ENCODE peak calls at places on chromosome 15, in four cellular contexts. W is heart left ventricle, Q is kidney epithelial cell, J is Caco-2. I is an unnamed sample.
A peak's percentile ranks its signal among the peaks of the same experiment; 100 is the strongest.

GRCh38 chr15:88219623-88220022 is 36.9 kb downstream of the NTRK3 start:
- DNase-seq in W (no peak), Q (no peak), J (no peak), I (no peak)

GRCh38 chr15:44775923-44776322 is 39.6 kb downstream of the TRIM69 start:
- DNase-seq in W (no peak), Q (no peak), J (no peak), I (no peak)

GRCh38 chr15:24718289-24719082 is 42.9 kb downstream of the NPAP1 start:
- DNase-seq in W (no peak), Q (no peak), J (no peak), I (no peak)

GRCh38 chr15:34944946-34945345 is 24.6 kb downstream of the AQR start:
- DNase-seq in W (no peak), Q (no peak), J (no peak), I (no peak)

GRCh38 chr15:89143503-89144162 is 55.4 kb downstream of the ABHD2 start:
- DNase-seq in W (no peak), Q (no peak), J (no peak), I (no peak)

GRCh38 chr15:35751421-35752133 is 205.6 kb upstream of the DPH6 start:
- DNase-seq in W (no peak), Q (peak; percentile 34), J (peak; percentile 64), I (peak; percentile 82)

GRCh38 chr15:69193948-69194827 is 33.8 kb downstream of the GLCE start:
- DNase-seq in W (no peak), Q (no peak), J (no peak), I (no peak)

GRCh38 chr15:99962006-99962561 is 228.8 kb upstream of the LYSMD4 start:
- DNase-seq in W (no peak), Q (no peak), J (no peak), I (no peak)

GRCh38 chr15:68508485-68509189 is 70.2 kb upstream of the CORO2B start:
- DNase-seq in W (no peak), Q (no peak), J (no peak), I (no peak)

GRCh38 chr15:45454825-45455224 is 67.7 kb downstream of the SLC30A4 start:
- DNase-seq in W (peak; percentile 75), Q (peak; percentile 78), J (no peak), I (no peak)

GRCh38 chr15:26191216-26191615 is 328.1 kb upstream of the ATP10A start:
- DNase-seq in W (no peak), Q (no peak), J (no peak), I (no peak)

GRCh38 chr15:69068157-69068556 is 53.7 kb downstream of the NOX5 start:
- DNase-seq in W (no peak), Q (no peak), J (no peak), I (no peak)

GRCh38 chr15:67079361-67079760 is 14.0 kb downstream of the SMAD3 start:
- DNase-seq in W (no peak), Q (no peak), J (no peak), I (no peak)

GRCh38 chr15:84947947-84948830 is 33.5 kb upstream of the PDE8A start:
- DNase-seq in W (no peak), Q (no peak), J (no peak), I (no peak)

GRCh38 chr15:77393471-77393840 is 26.4 kb downstream of the PEAK1 start:
- DNase-seq in W (no peak), Q (no peak), J (no peak), I (no peak)

GRCh38 chr15:29613951-29614382 is 208.3 kb downstream of the TJP1 start:
- DNase-seq in W (no peak), Q (no peak), J (peak; percentile 49), I (no peak)

GRCh38 chr15:82674873-82675272 is 27.7 kb upstream of the CPEB1 start:
- DNase-seq in W (no peak), Q (no peak), J (no peak), I (no peak)

GRCh38 chr15:26298010-26298661 is 435.0 kb upstream of the ATP10A start:
- DNase-seq in W (no peak), Q (no peak), J (no peak), I (no peak)

GRCh38 chr15:98883504-98883903 is 124.1 kb downstream of the PGPEP1L start:
- DNase-seq in W (no peak), Q (no peak), J (no peak), I (no peak)

GRCh38 chr15:89198934-89199333 is 22.4 kb downstream of the RLBP1 start:
- DNase-seq in W (no peak), Q (no peak), J (no peak), I (peak; percentile 20)

GRCh38 chr15:85419200-85419599 is 38.8 kb downstream of the AKAP13 start:
- DNase-seq in W (no peak), Q (no peak), J (no peak), I (no peak)

GRCh38 chr15:44598892-44599291 is 61.9 kb downstream of the EIF3J start:
- DNase-seq in W (no peak), Q (no peak), J (no peak), I (no peak)

GRCh38 chr15:43912991-43913927 is 86.5 kb downstream of the WDR76 start:
- DNase-seq in W (no peak), Q (peak; percentile 98), J (peak; percentile 16), I (no peak)

GRCh38 chr15:89825264-89825940 is 10.8 kb upstream of the ANPEP start:
- DNase-seq in W (no peak), Q (no peak), J (no peak), I (no peak)

GRCh38 chr15:90479656-90480055 is 50.1 kb upstream of the CRTC3 start:
- DNase-seq in W (no peak), Q (peak; percentile 32), J (peak; percentile 88), I (no peak)

GRCh38 chr15:46751303-46751702 is 966.0 kb upstream of the SEMA6D start:
- DNase-seq in W (no peak), Q (no peak), J (no peak), I (no peak)

GRCh38 chr15:40420793-40421192 is 15.2 kb downstream of the IVD start:
- DNase-seq in W (no peak), Q (no peak), J (no peak), I (no peak)

GRCh38 chr15:66803182-66803729 is 101.2 kb downstream of the SMAD6 start:
- DNase-seq in W (peak; percentile 91), Q (peak; percentile 94), J (peak; percentile 88), I (peak; percentile 50)

GRCh38 chr15:59993950-59994401 is 10.1 kb upstream of the FOXB1 start:
- DNase-seq in W (no peak), Q (no peak), J (no peak), I (peak; percentile 19)
- TF ChIP-seq CTCF in W (no peak), Q (peak; percentile 25), J (no peak), I (peak; percentile 44)

GRCh38 chr15:33098082-33099058 is 96.1 kb downstream of the FMN1 start:
- DNase-seq in W (no peak), Q (peak; percentile 70), J (no peak), I (no peak)

GRCh38 chr15:33093234-33093633 is 101.3 kb downstream of the FMN1 start:
- DNase-seq in W (no peak), Q (no peak), J (no peak), I (no peak)

GRCh38 chr15:33091983-33092688 is 102.4 kb downstream of the FMN1 start:
- DNase-seq in W (no peak), Q (no peak), J (no peak), I (no peak)

GRCh38 chr15:33096134-33096533 is 98.4 kb downstream of the FMN1 start:
- DNase-seq in W (no peak), Q (no peak), J (no peak), I (no peak)

DNA sequence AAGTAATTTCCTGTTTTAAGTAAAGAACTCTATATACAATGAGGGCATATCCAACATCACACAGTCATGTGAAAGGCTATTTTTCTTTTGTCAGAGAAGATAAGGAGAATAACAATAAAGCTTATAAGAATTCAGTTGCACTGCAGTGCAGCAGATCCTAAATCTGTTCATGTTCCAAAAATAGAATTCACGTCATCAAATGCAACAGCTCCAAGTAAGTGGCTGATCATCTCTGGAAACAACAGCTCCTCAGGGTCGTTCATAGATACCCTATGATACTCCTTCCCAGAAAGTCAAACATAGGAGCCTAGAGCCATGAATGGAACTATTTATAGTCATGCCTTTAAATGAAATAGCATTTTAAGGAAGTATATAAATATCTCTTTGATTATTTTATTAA is 100.2 kb downstream of the FMN1 start:
- DNase-seq in W (no peak), Q (no peak), J (no peak), I (no peak)
- TF ChIP-seq CTCF in W (no peak), Q (no peak), J (no peak), I (no peak)

GRCh38 chr15:65792130-65792987 is at the start of gene DENND4A:
- DNase-seq in W (peak; percentile 99), Q (peak; percentile 86), J (peak; percentile 97), I (peak; percentile 93)

GRCh38 chr15:65793813-65794104 is 1.7 kb upstream of the DENND4A start:
- DNase-seq in W (no peak), Q (no peak), J (no peak), I (no peak)

GRCh38 chr15:65790692-65791334 is 1.3 kb downstream of the DENND4A start:
- DNase-seq in W (no peak), Q (no peak), J (no peak), I (no peak)

GRCh38 chr15:65791335-65792129 is 561 bp downstream of the DENND4A start:
- DNase-seq in W (peak; percentile 68), Q (no peak), J (peak; percentile 66), I (no peak)

DNA sequence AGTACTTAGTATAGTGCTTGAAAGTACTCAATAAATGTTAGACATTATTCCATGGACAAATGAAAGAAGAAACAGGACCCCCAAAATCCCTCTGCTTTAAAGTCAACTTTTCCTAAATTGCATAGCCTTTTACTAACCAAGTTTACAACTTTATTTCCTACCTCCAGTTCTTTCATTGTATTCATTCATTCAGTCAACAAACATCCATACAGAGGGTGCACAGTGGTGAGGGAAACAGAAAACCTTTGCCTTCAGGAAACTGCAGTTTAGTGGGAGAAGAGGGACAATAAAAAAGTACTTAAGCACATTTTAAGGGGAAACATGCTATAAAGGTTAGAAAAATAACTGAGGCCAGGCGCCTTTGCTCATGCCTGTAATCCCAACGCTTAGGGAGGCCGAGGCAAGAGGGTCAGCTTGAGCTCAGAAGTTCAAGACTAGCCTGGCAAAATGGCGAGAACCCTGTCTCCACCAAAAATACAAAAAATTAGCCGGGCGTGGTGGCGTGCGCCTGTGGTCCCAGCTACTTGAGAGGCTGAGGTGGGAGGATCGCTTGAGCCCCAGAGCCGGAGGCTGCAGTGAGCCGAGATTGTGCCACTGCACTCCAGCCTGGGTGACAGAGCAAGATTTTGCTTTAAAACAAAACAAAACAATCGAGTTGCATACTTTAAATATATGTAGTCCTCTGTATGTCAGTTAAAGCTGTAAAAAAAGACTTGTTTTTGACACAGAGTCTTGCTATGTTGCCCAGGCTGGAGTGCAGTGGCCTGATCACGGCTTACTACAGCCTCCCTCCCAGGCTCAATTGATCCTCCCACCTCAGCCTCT is 1.1 kb upstream of the DENND4A start:
- DNase-seq in W (no peak), Q (no peak), J (no peak), I (no peak)
- TF ChIP-seq CTCF in W (no peak), Q (no peak), J (no peak), I (no peak)

DNA sequence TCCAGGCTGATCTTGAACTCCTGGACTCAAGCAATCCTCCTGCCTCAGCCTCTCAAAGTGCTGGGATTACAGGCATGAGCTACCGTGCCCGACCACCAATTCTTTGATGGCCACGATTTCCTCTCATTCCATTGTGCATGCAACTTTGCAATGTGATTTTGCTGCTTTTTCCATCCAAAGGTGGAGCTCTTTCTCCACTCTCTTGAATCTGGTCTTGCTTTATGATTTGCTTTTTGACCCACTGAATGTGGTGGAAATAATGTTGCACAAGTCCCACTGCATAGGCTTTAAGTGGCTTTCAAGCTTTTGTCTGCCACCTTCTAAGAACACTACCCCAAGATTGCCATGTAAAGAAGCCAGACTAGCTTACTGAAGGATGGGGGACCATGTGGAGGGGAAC is 10.6 kb downstream of the RPS27L start:
- DNase-seq in W (no peak), Q (no peak), J (no peak), I (no peak)
- TF ChIP-seq CTCF in W (no peak), Q (no peak), J (no peak), I (no peak)

GRCh38 chr15:80673561-80674244 is 21.4 kb upstream of the ABHD17C start:
- DNase-seq in W (no peak), Q (no peak), J (no peak), I (no peak)
- TF ChIP-seq CTCF in W (no peak), Q (no peak), J (no peak), I (no peak)

I was measured in neural crest cell.